ENCODE peak calls at places on chromosomes 2 and 18, in seven cellular contexts. V is fibroblast of the conjunctiva, J is Panc1, K is BJ, S is HT-29, D is RCC 7860, H is Caki2. O is an unnamed sample.
A peak's percentile ranks its signal among the peaks of the same experiment; 100 is the strongest.

GRCh38 chr18:35998967-35999366 is 26.5 kb downstream of the RMP24 start:
- DNase-seq in V (no peak), J (no peak), K (no peak), S (peak; percentile 11), D (no peak), H (no peak), O (peak; percentile 5)

GRCh38 chr2:129879614-129880180 is 99.8 kb upstream of the RAB6C start:
- DNase-seq in V (no peak), J (no peak), K (no peak), S (no peak), D (no peak), H (no peak), O (no peak)

GRCh38 chr2:104834431-104834830 is 19.5 kb upstream of the POU3F3 start:
- DNase-seq in V (no peak), J (no peak), K (no peak), S (no peak), D (no peak), H (peak; percentile 32), O (no peak)

GRCh38 chr2:222319576-222320440 is 21.0 kb upstream of the PAX3 start:
- DNase-seq in V (no peak), J (no peak), K (no peak), S (peak; percentile 42), D (no peak), H (peak; percentile 62), O (no peak)

GRCh38 chr2:96468904-96469303 is 36.3 kb downstream of the NEURL3 start:
- DNase-seq in V (no peak), J (no peak), K (no peak), S (no peak), D (no peak), H (no peak), O (no peak)

GRCh38 chr18:65990944-65991708 is 240.3 kb downstream of the CDH7 start:
- DNase-seq in V (no peak), J (no peak), K (no peak), S (no peak), D (no peak), H (no peak), O (no peak)

GRCh38 chr2:121999273-121999672 is 243.8 kb downstream of the TSN start:
- DNase-seq in V (no peak), J (no peak), K (no peak), S (no peak), D (no peak), H (peak; percentile 42), O (peak; percentile 4)

GRCh38 chr2:68799615-68800400 is 65.2 kb downstream of the ARHGAP25 start:
- DNase-seq in V (no peak), J (no peak), K (no peak), S (no peak), D (no peak), H (no peak), O (no peak)

GRCh38 chr2:67600946-67601345 is 203.8 kb downstream of the ETAA1 start:
- DNase-seq in V (no peak), J (no peak), K (no peak), S (peak; percentile 13), D (peak; percentile 40), H (peak; percentile 35), O (peak; percentile 68)

GRCh38 chr2:237309011-237309410 is 105.0 kb downstream of the COL6A3 start:
- DNase-seq in V (no peak), J (no peak), K (no peak), S (no peak), D (no peak), H (no peak), O (peak; percentile 54)

GRCh38 chr2:39739386-39739785 is 39.7 kb downstream of the THUMPD2 start:
- DNase-seq in V (no peak), J (no peak), K (no peak), S (no peak), D (no peak), H (no peak), O (no peak)

GRCh38 chr2:238024986-238025385 is 35.8 kb upstream of the SCLY start:
- DNase-seq in V (no peak), J (no peak), K (no peak), S (no peak), D (peak; percentile 24), H (no peak), O (peak; percentile 39)

GRCh38 chr2:232049350-232049749 is 87.8 kb downstream of the DIS3L2 start:
- DNase-seq in V (no peak), J (no peak), K (no peak), S (no peak), D (no peak), H (no peak), O (no peak)

GRCh38 chr2:48860391-48860790 is 104.9 kb upstream of the LHCGR start:
- DNase-seq in V (no peak), J (no peak), K (no peak), S (no peak), D (no peak), H (no peak), O (no peak)

GRCh38 chr2:137467246-137467862 is 496.9 kb upstream of the HNMT start:
- DNase-seq in V (peak; percentile 6), J (peak; percentile 32), K (no peak), S (peak; percentile 78), D (peak; percentile 11), H (peak; percentile 16), O (peak; percentile 0)

GRCh38 chr2:104976603-104977120 is 61.2 kb upstream of the MRPS9 start:
- DNase-seq in V (no peak), J (no peak), K (no peak), S (peak; percentile 46), D (no peak), H (no peak), O (no peak)

GRCh38 chr2:241803387-241804325 is 5.3 kb upstream of the NEU4 start:
- DNase-seq in V (no peak), J (no peak), K (peak; percentile 1), S (no peak), D (no peak), H (no peak), O (peak; percentile 44)

GRCh38 chr18:77025831-77026363 is 106.7 kb downstream of the MBP start:
- DNase-seq in V (no peak), J (no peak), K (no peak), S (no peak), D (no peak), H (no peak), O (no peak)

GRCh38 chr2:42169869-42170465 is 814 bp downstream of the EML4 start:
- DNase-seq in V (no peak), J (no peak), K (no peak), S (peak; percentile 54), D (no peak), H (peak; percentile 31), O (peak; percentile 28)

GRCh38 chr18:28584726-28585125 is 407.8 kb upstream of the CDH2 start:
- DNase-seq in V (peak; percentile 33), J (no peak), K (peak; percentile 31), S (no peak), D (peak; percentile 15), H (peak; percentile 8), O (peak; percentile 81)

GRCh38 chr2:16298866-16299265 is 358.5 kb downstream of the MYCN start:
- DNase-seq in V (no peak), J (no peak), K (no peak), S (no peak), D (no peak), H (no peak), O (no peak)

GRCh38 chr2:237451582-237452469 is 35.2 kb upstream of the MLPH start:
- DNase-seq in V (no peak), J (no peak), K (no peak), S (no peak), D (no peak), H (no peak), O (no peak)

GRCh38 chr18:8895987-8896619 is 190.7 kb downstream of the MTCL1 start:
- DNase-seq in V (peak; percentile 83), J (no peak), K (peak; percentile 91), S (no peak), D (peak; percentile 33), H (no peak), O (peak; percentile 89)

GRCh38 chr18:76457957-76458356 is 37.1 kb downstream of the ZNF516 start:
- DNase-seq in V (no peak), J (no peak), K (no peak), S (no peak), D (no peak), H (no peak), O (no peak)